ENCODE peak calls at places on chromosomes 13 and 19, in four cellular contexts. V, N, X and O are unnamed samples.

GRCh38 chr19:38736413-38737280 is 7.6 kb downstream of the CAPN12 start:
- DNase-seq in X (no peak), N (peak; percentile 100), V (peak; percentile 91), O (peak; percentile 47)

GRCh38 chr13:98453254-98453843 is 123.6 kb downstream of the STK24 start:
- DNase-seq in N (no peak), X (no peak), V (no peak), O (no peak)

GRCh38 chr13:95115525-95115924 is 185.7 kb downstream of the ABCC4 start:
- DNase-seq in V (no peak), X (no peak), N (no peak), O (peak; percentile 40)

GRCh38 chr13:24097064-24097463 is 63.5 kb upstream of the SPATA13 start:
- DNase-seq in X (no peak), N (no peak), V (no peak), O (peak; percentile 59)

GRCh38 chr19:38090561-38090960 is 133.5 kb downstream of the DPF1 start:
- DNase-seq in X (no peak), V (no peak), N (no peak), O (no peak)

GRCh38 chr19:31897292-31897691 is 448.1 kb upstream of the ZNF507 start:
- DNase-seq in V (no peak), N (no peak), X (no peak), O (no peak)

GRCh38 chr19:37738371-37738770 is 18.8 kb upstream of the ZNF607 start:
- DNase-seq in X (no peak), N (no peak), V (no peak), O (no peak)

GRCh38 chr13:110340812-110341444 is 33.8 kb downstream of the COL4A2 start:
- DNase-seq in V (no peak), N (no peak), X (peak; percentile 86), O (no peak)

GRCh38 chr19:16366056-16366432 is 41.4 kb downstream of the KLF2 start:
- DNase-seq in X (no peak), N (no peak), V (no peak), O (no peak)

GRCh38 chr19:50911206-50912101 is at the start of gene KLK4:
- DNase-seq in X (no peak), V (no peak), N (peak; percentile 46), O (no peak)
- H3K27me3 ChIP-seq in X (peaks cover 65% of the 10 kb centered on the region), V (no peaks in the 10 kb centered on the region), N (peaks cover 51% of the 10 kb centered on the region), O (peaks cover 73% of the 10 kb centered on the region)

GRCh38 chr19:50673118-50673517 is 23.9 kb downstream of the C19orf81 start:
- DNase-seq in N (peak; percentile 46), X (no peak), V (no peak), O (no peak)

GRCh38 chr19:50679177-50680125 is 30.2 kb downstream of the C19orf81 start:
- DNase-seq in N (peak; percentile 97), X (peak; percentile 54), V (peak; percentile 86), O (no peak)

GRCh38 chr19:50676625-50677197 is 27.5 kb downstream of the C19orf81 start:
- DNase-seq in X (no peak), N (no peak), V (no peak), O (no peak)

GRCh38 chr19:50677636-50678035 is 28.4 kb downstream of the C19orf81 start:
- DNase-seq in N (no peak), V (no peak), X (no peak), O (no peak)

GRCh38 chr19:50678323-50678722 is 29.1 kb downstream of the C19orf81 start:
- DNase-seq in X (no peak), N (no peak), V (no peak), O (no peak)
- H3K27me3 ChIP-seq in X (peaks cover 61% of the 10 kb centered on the region), N (peaks cover 26% of the 10 kb centered on the region), V (peaks cover under 1% of the 10 kb centered on the region), O (peaks cover 74% of the 10 kb centered on the region)

GRCh38 chr13:49714757-49715156 is 23.5 kb upstream of the EBPL start:
- DNase-seq in N (no peak), X (no peak), V (no peak), O (no peak)
- H3K27me3 ChIP-seq in N (no peaks in the 10 kb centered on the region), X (no peaks in the 10 kb centered on the region), V (no peaks in the 10 kb centered on the region), O (no peaks in the 10 kb centered on the region)

GRCh38 chr19:51055866-51056265 is 9.0 kb downstream of the KLK13 start:
- DNase-seq in X (no peak), V (no peak), N (no peak), O (no peak)
- H3K27me3 ChIP-seq in X (peaks cover 3% of the 10 kb centered on the region), V (no peaks in the 10 kb centered on the region), N (no peaks in the 10 kb centered on the region), O (peaks cover 84% of the 10 kb centered on the region)